ENCODE peak calls at places on chromosomes 6 and 20, in five cellular contexts. I is lung, U is aorta, O is fibroblast of lung, F is fibroblast of villous mesenchyme. Q is an unnamed sample.

GRCh38 chr6:52553158-52553557 is 23.7 kb downstream of the TRAM2 start:
- DNase-seq in I (no peak), U (no peak), O (no peak), F (no peak), Q (no peak)

GRCh38 chr6:127554435-127555006 is 22.5 kb upstream of the C6orf58 start:
- DNase-seq in I (no peak), U (no peak), O (peak; percentile 40), F (peak; percentile 28), Q (peak; percentile 40)

GRCh38 chr6:166540631-166541331 is 45.7 kb downstream of the RAMACL start:
- DNase-seq in I (no peak), U (no peak), O (peak; percentile 43), F (no peak), Q (peak; percentile 72)

GRCh38 chr6:7542878-7543394 is 1.5 kb downstream of the DSP start:
- DNase-seq in I (peak; percentile 45), U (no peak), O (peak; percentile 41), F (peak; percentile 44), Q (no peak)

GRCh38 chr6:57313711-57314471 is 3.5 kb upstream of the PRIM2 start:
- DNase-seq in I (no peak), U (peak; percentile 86), O (peak; percentile 99), F (peak; percentile 99), Q (no peak)

GRCh38 chr6:33607784-33608161 is 13.3 kb upstream of the ITPR3 start:
- DNase-seq in I (no peak), U (no peak), O (no peak), F (no peak), Q (peak; percentile 65)

GRCh38 chr20:3509064-3509463 is 38.2 kb downstream of the ATRN start:
- DNase-seq in I (no peak), U (no peak), O (no peak), F (no peak), Q (peak; percentile 43)

GRCh38 chr6:31713465-31713864 is 1.7 kb upstream of the LY6G6D start:
- DNase-seq in I (no peak), U (no peak), O (no peak), F (no peak), Q (no peak)

GRCh38 chr6:74137910-74138309 is 441.9 kb downstream of the CD109 start:
- DNase-seq in I (no peak), U (no peak), O (peak; percentile 40), F (peak; percentile 68), Q (no peak)

GRCh38 chr20:4729265-4729664 is 7.6 kb downstream of the PRND start:
- DNase-seq in I (no peak), U (no peak), O (no peak), F (no peak), Q (peak; percentile 15)

GRCh38 chr20:24778585-24779031 is 170.5 kb upstream of the CST7 start:
- DNase-seq in I (no peak), U (peak; percentile 56), O (no peak), F (no peak), Q (no peak)

GRCh38 chr6:107196143-107196542 is 80.8 kb upstream of the BEND3 start:
- DNase-seq in I (no peak), U (no peak), O (no peak), F (no peak), Q (no peak)

GRCh38 chr6:158409451-158409850 is 97.2 kb downstream of the TULP4 start:
- DNase-seq in I (no peak), U (no peak), O (peak; percentile 91), F (peak; percentile 89), Q (no peak)

GRCh38 chr20:62217913-62218773 is 1.9 kb downstream of the HRH3 start:
- DNase-seq in I (no peak), U (no peak), O (no peak), F (no peak), Q (no peak)
- H3K4me3 ChIP-seq in I (no peak overlapping the region), U (no peak overlapping the region), O (no peak overlapping the region), F (no peak overlapping the region), Q (no peak overlapping the region)

DNA sequence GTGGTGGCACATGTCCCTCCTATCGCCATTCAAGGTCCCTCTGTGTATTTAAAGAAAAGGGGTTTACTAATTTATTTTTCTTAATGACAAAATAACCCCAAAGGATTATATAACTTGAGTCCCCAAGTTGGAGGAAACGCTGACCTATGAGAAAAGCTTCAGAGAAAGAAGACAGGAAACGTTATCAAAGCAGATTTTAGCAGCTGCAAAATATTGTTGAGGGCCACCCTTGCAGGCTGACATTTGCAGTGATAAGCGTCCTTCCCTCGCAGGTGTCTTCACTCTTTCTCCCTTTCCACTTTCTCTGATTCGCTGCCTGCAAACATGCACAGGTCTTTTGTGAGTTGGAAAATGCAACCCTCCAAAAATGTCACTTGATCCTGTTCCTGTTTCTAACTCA is 103.2 kb upstream of the RIPOR2 start:
- DNase-seq in I (no peak), U (no peak), O (no peak), F (no peak), Q (no peak)
- H3K4me3 ChIP-seq in I (no peak overlapping the region), U (no peak overlapping the region), O (no peak overlapping the region), F (no peak overlapping the region), Q (no peak overlapping the region)

DNA sequence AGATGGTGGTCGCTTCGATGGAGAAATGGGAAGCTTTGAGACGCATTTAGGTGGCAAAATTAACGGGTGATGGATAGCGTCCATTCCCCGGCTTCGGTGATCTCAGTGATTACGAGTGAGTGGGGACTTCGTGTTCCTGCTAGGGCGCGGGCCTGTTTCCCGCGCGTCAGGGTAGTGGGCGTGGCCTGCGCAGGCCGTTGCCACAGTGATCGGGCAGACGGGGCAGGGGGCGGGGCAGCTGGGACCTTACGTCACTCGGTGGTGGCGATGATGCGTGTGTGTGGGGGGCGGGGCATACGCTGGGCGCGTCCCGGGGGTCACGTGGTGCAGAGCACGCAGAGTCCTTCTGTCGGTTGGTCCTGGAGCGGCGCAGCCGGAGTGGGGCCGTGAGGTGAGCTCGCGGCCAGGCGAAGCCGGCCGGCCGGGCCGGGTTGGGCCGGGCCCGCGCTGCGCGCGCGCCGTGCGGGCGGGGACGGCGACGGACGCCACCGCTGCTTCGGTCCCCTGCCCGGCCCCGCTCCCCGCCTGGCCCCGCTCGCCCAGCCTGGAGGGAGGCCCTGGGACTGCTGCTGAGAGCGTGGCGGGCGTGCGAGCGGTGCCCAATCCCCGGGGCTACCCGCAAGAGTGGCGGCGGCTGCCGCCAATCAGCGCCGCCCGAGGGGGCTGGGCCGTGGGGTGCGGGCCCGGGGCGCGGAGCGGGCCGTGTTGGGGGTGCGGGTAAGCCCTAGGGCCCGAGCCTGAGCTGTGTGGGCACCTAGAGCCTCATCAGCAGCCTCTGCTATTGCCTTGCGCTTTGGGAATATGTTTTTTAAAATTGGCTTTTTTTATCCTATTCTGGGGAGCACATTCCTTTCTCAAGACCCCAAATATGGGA is at the start of gene PHF20:
- DNase-seq in I (peak; percentile 99), U (peak; percentile 100), O (peak; percentile 93), F (peak; percentile 98), Q (peak; percentile 100)
- H3K4me3 ChIP-seq in I (peak within 1 kb of the TSS; percentile 53), U (peak within 1 kb of the TSS; percentile 86), O (peak within 1 kb of the TSS; percentile 78), F (peak within 1 kb of the TSS; percentile 90), Q (peak within 1 kb of the TSS; percentile 89)

GRCh38 chr20:36543187-36544133 is 2.1 kb downstream of the MYL9 start:
- DNase-seq in I (no peak), U (peak; percentile 94), O (peak; percentile 74), F (peak; percentile 82), Q (no peak)
- H3K4me3 ChIP-seq in I (peak overlapping the region; percentile 72), U (peak overlapping the region; percentile 87), O (peak overlapping the region; percentile 81), F (peak overlapping the region; percentile 87), Q (no peak overlapping the region)